ENCODE peak calls at places on chromosomes 3 and 15, in four cellular contexts. I, L, B and G are unnamed samples.

GRCh38 chr3:134034005-134034785 is 4.5 kb upstream of the SLCO2A1 start:
- DNase-seq in I (no peak), L (peak; percentile 75), B (peak; percentile 80), G (no peak)

GRCh38 chr15:52689562-52689961 is 10.4 kb upstream of the ATOSA start:
- DNase-seq in I (no peak), L (no peak), B (no peak), G (no peak)

GRCh38 chr15:98884894-98885293 is 122.7 kb downstream of the PGPEP1L start:
- DNase-seq in I (no peak), L (no peak), B (no peak), G (no peak)

GRCh38 chr15:101115887-101116680 is 135.8 kb downstream of the CHSY1 start:
- DNase-seq in I (no peak), L (peak; percentile 77), B (peak; percentile 86), G (no peak)

GRCh38 chr15:40349163-40349562 is 1.7 kb upstream of the PHGR1 start:
- DNase-seq in I (no peak), L (no peak), B (no peak), G (no peak)

GRCh38 chr15:68192804-68193521 is 12.2 kb downstream of the CALML4 start:
- DNase-seq in I (no peak), L (no peak), B (no peak), G (no peak)

GRCh38 chr3:43691120-43692002 is 623 bp downstream of the ABHD5 start:
- DNase-seq in I (peak; percentile 82), L (peak; percentile 22), B (peak; percentile 65), G (peak; percentile 75)

GRCh38 chr3:111764645-111765091 is 94.4 kb upstream of the PHLDB2 start:
- DNase-seq in I (no peak), L (peak; percentile 59), B (peak; percentile 81), G (peak; percentile 77)

GRCh38 chr3:29757054-29757777 is 476.3 kb downstream of the RBMS3 start:
- DNase-seq in I (no peak), L (peak; percentile 54), B (peak; percentile 45), G (peak; percentile 76)

GRCh38 chr15:47900731-47901130 is 183.4 kb downstream of the SEMA6D start:
- DNase-seq in I (no peak), L (no peak), B (no peak), G (no peak)

GRCh38 chr3:192188218-192188835 is 539.0 kb downstream of the FGF12 start:
- DNase-seq in I (peak; percentile 27), L (peak; percentile 4), B (peak; percentile 18), G (peak; percentile 16)

GRCh38 chr3:147120029-147120428 is 286.3 kb downstream of the ZIC4 start:
- DNase-seq in I (no peak), L (peak; percentile 45), B (peak; percentile 58), G (no peak)

GRCh38 chr3:188272481-188273372 is 118.8 kb downstream of the LPP start:
- DNase-seq in I (no peak), L (peak; percentile 94), B (peak; percentile 92), G (peak; percentile 76)

GRCh38 chr3:157327837-157328236 is 108.8 kb upstream of the PTX3 start:
- DNase-seq in I (no peak), L (no peak), B (no peak), G (no peak)

GRCh38 chr3:197007296-197007940 is 22.2 kb downstream of the MELTF start:
- DNase-seq in I (peak; percentile 48), L (no peak), B (no peak), G (no peak)

GRCh38 chr15:98650871-98651481 is 2.6 kb downstream of the IGF1R start:
- DNase-seq in I (no peak), L (peak; percentile 49), B (peak; percentile 73), G (peak; percentile 51)

GRCh38 chr15:94236638-94237037 is 5.3 kb downstream of the MCTP2 start:
- DNase-seq in I (no peak), L (no peak), B (no peak), G (no peak)

GRCh38 chr3:136818851-136819783 is at the start of gene SLC35G2:
- DNase-seq in I (peak; percentile 39), L (peak; percentile 89), B (peak; percentile 91), G (peak; percentile 51)

GRCh38 chr3:160801386-160802118 is 45.5 kb downstream of the PPM1L start:
- DNase-seq in I (no peak), L (peak; percentile 0), B (peak; percentile 86), G (no peak)

GRCh38 chr3:148344522-148344921 is 353.2 kb upstream of the AGTR1 start:
- DNase-seq in I (no peak), L (no peak), B (no peak), G (no peak)

GRCh38 chr3:112302881-112303761 is 9.1 kb upstream of the SLC9C1 start:
- DNase-seq in I (no peak), L (peak; percentile 11), B (peak; percentile 24), G (no peak)

GRCh38 chr3:171351676-171352075 is 108.5 kb downstream of the TNIK start:
- DNase-seq in I (no peak), L (peak; percentile 92), B (peak; percentile 94), G (peak; percentile 98)

GRCh38 chr3:126019683-126020082 is 50.7 kb downstream of the ROPN1B start:
- DNase-seq in I (no peak), L (no peak), B (no peak), G (no peak)

GRCh38 chr3:13818919-13819318 is 61.0 kb downstream of the WNT7A start:
- DNase-seq in I (no peak), L (no peak), B (no peak), G (no peak)

GRCh38 chr15:73647259-73648026 is 14.3 kb upstream of the NPTN start:
- DNase-seq in I (no peak), L (no peak), B (peak; percentile 32), G (peak; percentile 80)

GRCh38 chr3:42057561-42058211 is 33.5 kb upstream of the TRAK1 start:
- DNase-seq in I (no peak), L (no peak), B (no peak), G (no peak)

GRCh38 chr3:42063886-42064285 is 27.3 kb upstream of the TRAK1 start:
- DNase-seq in I (no peak), L (peak; percentile 79), B (peak; percentile 100), G (peak; percentile 72)

GRCh38 chr3:42061042-42061710 is 30.0 kb upstream of the TRAK1 start:
- DNase-seq in I (no peak), L (no peak), B (no peak), G (no peak)

GRCh38 chr3:42066516-42067181 is 24.5 kb upstream of the TRAK1 start:
- DNase-seq in I (no peak), L (peak; percentile 74), B (peak; percentile 87), G (no peak)

GRCh38 chr3:42061711-42062408 is 29.3 kb upstream of the TRAK1 start:
- DNase-seq in I (no peak), L (peak; percentile 90), B (peak; percentile 98), G (peak; percentile 83)
- H3K4me3 ChIP-seq in I (no peak overlapping the region), L (no peak overlapping the region), B (peak overlapping the region; percentile 41), G (no peak overlapping the region)

GRCh38 chr3:108473711-108474110 is 36.7 kb downstream of the MYH15 start:
- DNase-seq in I (no peak), L (no peak), B (no peak), G (no peak)
- H3K9ac ChIP-seq in I (no peak overlapping the region), L (no peak overlapping the region), B (no peak overlapping the region), G (no peak overlapping the region)

GRCh38 chr3:184719709-184720108 is 7.8 kb upstream of the MAGEF1 start:
- DNase-seq in I (no peak), L (no peak), B (no peak), G (no peak)
- H3K4me3 ChIP-seq in I (no peak overlapping the region), L (no peak overlapping the region), B (no peak overlapping the region), G (no peak overlapping the region)

GRCh38 chr15:56731571-56731970 is 1.7 kb downstream of the ZNF280D start:
- DNase-seq in I (no peak), L (no peak), B (no peak), G (no peak)
- H3K9ac ChIP-seq in I (peak overlapping the region; percentile 86), L (peak overlapping the region; percentile 94), B (peak overlapping the region; percentile 96), G (no peak overlapping the region)

GRCh38 chr3:20047341-20047779 is 7.1 kb downstream of the KAT2B start:
- DNase-seq in I (no peak), L (no peak), B (no peak), G (no peak)
- H3K4me3 ChIP-seq in I (no peak overlapping the region), L (no peak overlapping the region), B (peak overlapping the region; percentile 38), G (no peak overlapping the region)

GRCh38 chr3:187027531-187027936 is 97.2 kb downstream of the ST6GAL1 start:
- DNase-seq in I (no peak), L (no peak), B (no peak), G (no peak)
- H3K9ac ChIP-seq in I (no peak overlapping the region), L (no peak overlapping the region), B (no peak overlapping the region), G (no peak overlapping the region)

GRCh38 chr3:50608278-50608677 is 3.3 kb downstream of the CISH start:
- DNase-seq in I (no peak), L (no peak), B (no peak), G (no peak)
- H3K4me3 ChIP-seq in I (peak overlapping the region; percentile 87), L (no peak overlapping the region), B (no peak overlapping the region), G (no peak overlapping the region)